ENCODE peak calls at places on chromosome 13, in nine cellular contexts. C is coronary artery, R is PC-3, I is Peyer's patch, K is tibial artery, Z is GM23338, X is neural progenitor cell, T is right lobe of liver, O is mucosa of descending colon. M is an unnamed sample.
A peak's percentile ranks its signal among the peaks of the same experiment; 100 is the strongest.

GRCh38 chr13:65378943-65379519 is 1851.1 kb downstream of the PCDH9 start:
- DNase-seq in T (no peak), R (peak; percentile 4), O (no peak), K (no peak), I (no peak), Z (peak; percentile 32), X (peak; percentile 3), C (no peak), M (peak; percentile 5)

GRCh38 chr13:73913043-73913740 is 221.0 kb downstream of the KLF12 start:
- DNase-seq in X (no peak), C (no peak), I (no peak), K (no peak), Z (no peak), R (no peak), O (no peak), T (no peak), M (peak; percentile 48)

GRCh38 chr13:85725433-85725832 is 73.8 kb downstream of the SLITRK6 start:
- DNase-seq in I (no peak), K (no peak), X (no peak), T (no peak), R (peak; percentile 48), Z (no peak), C (no peak), O (no peak), M (peak; percentile 38)

GRCh38 chr13:19519049-19519448 is 42.3 kb downstream of the TPTE2 start:
- DNase-seq in O (no peak), R (no peak), Z (no peak), K (no peak), X (no peak), I (no peak), C (no peak), T (no peak), M (no peak)

GRCh38 chr13:48938308-48938943 is 37.3 kb upstream of the FNDC3A start:
- DNase-seq in R (no peak), K (no peak), Z (no peak), X (no peak), C (no peak), O (no peak), T (no peak), I (no peak), M (no peak)

GRCh38 chr13:41954226-41954625 is 6.7 kb downstream of the VWA8 start:
- DNase-seq in R (no peak), C (no peak), O (no peak), K (no peak), I (no peak), X (no peak), Z (no peak), T (no peak), M (no peak)

GRCh38 chr13:98468352-98468751 is 108.6 kb downstream of the STK24 start:
- DNase-seq in O (no peak), X (no peak), R (no peak), T (no peak), C (no peak), I (peak; percentile 39), K (peak; percentile 59), Z (no peak), M (no peak)

GRCh38 chr13:72137782-72138181 is 270.8 kb upstream of the DACH1 start:
- DNase-seq in I (no peak), C (no peak), O (no peak), R (no peak), T (no peak), K (no peak), Z (no peak), X (no peak), M (no peak)

GRCh38 chr13:101429733-101430132 is 13.4 kb upstream of the NALCN start:
- DNase-seq in T (no peak), X (no peak), I (no peak), Z (no peak), R (no peak), O (no peak), K (no peak), C (no peak), M (peak; percentile 34)

GRCh38 chr13:79379274-79379673 is 26.8 kb downstream of the RBM26 start:
- DNase-seq in K (no peak), R (no peak), T (no peak), Z (no peak), C (no peak), O (no peak), I (no peak), X (no peak), M (no peak)

GRCh38 chr13:50936681-50937080 is 27.1 kb downstream of the RNASEH2B start:
- DNase-seq in I (no peak), C (no peak), X (no peak), K (no peak), T (no peak), Z (no peak), O (no peak), R (no peak), M (no peak)

GRCh38 chr13:98599502-98600328 is 22.8 kb upstream of the STK24 start:
- DNase-seq in Z (peak; percentile 70), T (no peak), C (no peak), R (no peak), K (no peak), O (no peak), I (no peak), X (peak; percentile 65), M (no peak)

GRCh38 chr13:60138674-60139073 is 25.1 kb downstream of the DIAPH3 start:
- DNase-seq in R (no peak), C (no peak), K (no peak), X (no peak), Z (no peak), T (no peak), O (no peak), I (no peak), M (no peak)

GRCh38 chr13:35690546-35690945 is 214.1 kb upstream of the MAB21L1 start:
- DNase-seq in O (no peak), R (no peak), I (no peak), X (no peak), C (no peak), K (no peak), Z (no peak), T (no peak), M (peak; percentile 78)

GRCh38 chr13:81872581-81872980 is 1531.7 kb upstream of the SPRY2 start:
- DNase-seq in C (no peak), Z (peak; percentile 58), K (no peak), R (peak; percentile 43), T (no peak), I (no peak), O (no peak), X (peak; percentile 33), M (peak; percentile 41)

GRCh38 chr13:91539458-91540156 is 141.2 kb downstream of the GPC5 start:
- DNase-seq in K (no peak), I (no peak), T (no peak), O (no peak), C (no peak), Z (no peak), X (no peak), R (no peak), M (no peak)

GRCh38 chr13:44068169-44068568 is 188.5 kb downstream of the LACC1 start:
- DNase-seq in Z (no peak), I (no peak), O (no peak), R (peak; percentile 57), C (no peak), T (no peak), X (no peak), K (no peak), M (peak; percentile 62)

GRCh38 chr13:41515491-41516139 is 58.3 kb downstream of the RGCC start:
- DNase-seq in Z (no peak), R (no peak), O (no peak), C (no peak), I (no peak), X (no peak), T (no peak), K (no peak), M (no peak)

GRCh38 chr13:40624338-40624737 is 42.1 kb downstream of the FOXO1 start:
- DNase-seq in I (no peak), R (no peak), O (no peak), K (no peak), C (no peak), Z (no peak), T (no peak), X (no peak), M (peak; percentile 46)

GRCh38 chr13:49367640-49368431 is 76.0 kb downstream of the CAB39L start:
- DNase-seq in I (no peak), O (no peak), K (no peak), R (no peak), C (no peak), T (no peak), X (peak; percentile 67), Z (peak; percentile 79), M (no peak)

GRCh38 chr13:45654633-45655349 is 39.3 kb upstream of the ERICH6B start:
- DNase-seq in X (no peak), T (no peak), K (no peak), O (no peak), C (no peak), Z (no peak), I (no peak), R (no peak), M (no peak)

GRCh38 chr13:105442941-105443340 is 1092.5 kb downstream of the EFNB2 start:
- DNase-seq in R (peak; percentile 95), I (no peak), T (no peak), K (no peak), Z (no peak), X (no peak), C (no peak), O (no peak), M (peak; percentile 99)

GRCh38 chr13:113973218-113974164 is at the start of gene C13orf46:
- DNase-seq in Z (no peak), R (no peak), K (peak; percentile 56), T (peak; percentile 84), I (peak; percentile 45), C (no peak), X (no peak), O (peak; percentile 39), M (no peak)
- H3K4me3 ChIP-seq in Z (no peak within 1 kb of the TSS), R (no peak within 1 kb of the TSS), K (no peak within 1 kb of the TSS), T (no peak within 1 kb of the TSS), I (no peak within 1 kb of the TSS), C (no peak within 1 kb of the TSS), X (no peak within 1 kb of the TSS), O (no peak within 1 kb of the TSS), M (no peak within 1 kb of the TSS)

GRCh38 chr13:99610702-99611289 is 109.5 kb downstream of the TM9SF2 start:
- DNase-seq in I (no peak), O (no peak), C (no peak), T (no peak), X (no peak), R (no peak), Z (peak; percentile 22), K (no peak), M (peak; percentile 50)
- TF ChIP-seq CTCF in I (no peak), O (no peak), C (no peak), T (peak; percentile 7), X (peak; percentile 54), R (peak; percentile 24), Z (peak; percentile 50), K (no peak), M (no peak)

GRCh38 chr13:30870049-30870884 is 35.8 kb upstream of the MEDAG start:
- DNase-seq in T (no peak), X (peak; percentile 11), R (peak; percentile 46), C (peak; percentile 95), I (peak; percentile 61), O (peak; percentile 75), Z (peak; percentile 82), K (peak; percentile 99), M (peak; percentile 56)
- H3K4me3 ChIP-seq in T (no peak overlapping the region), X (no peak overlapping the region), R (no peak overlapping the region), C (no peak overlapping the region), I (no peak overlapping the region), O (no peak overlapping the region), Z (no peak overlapping the region), K (peak overlapping the region; percentile 7), M (no peak overlapping the region)

DNA sequence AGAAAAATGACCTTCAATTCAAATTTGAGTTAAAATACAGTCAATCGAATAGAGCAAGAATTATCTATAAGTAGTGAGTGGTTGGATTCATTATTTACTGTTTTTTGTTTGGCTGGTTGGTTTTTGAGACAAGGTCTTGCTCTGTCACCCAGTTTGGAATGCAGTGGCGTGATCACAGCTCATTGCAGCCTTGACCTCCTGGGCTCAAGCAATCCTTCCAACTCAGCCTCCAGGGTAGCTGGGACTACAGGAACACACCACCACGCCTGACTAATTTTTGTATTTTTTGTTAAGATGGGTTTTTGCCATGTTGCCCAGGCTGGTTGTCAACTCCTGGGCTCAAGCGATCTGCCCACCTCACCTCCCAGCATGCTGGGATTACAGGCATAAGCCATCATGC is 25.0 kb downstream of the MTMR6 start:
- DNase-seq in T (no peak), I (no peak), C (no peak), Z (no peak), K (no peak), O (no peak), X (no peak), R (no peak), M (no peak)
- TF ChIP-seq CTCF in T (no peak), I (no peak), C (no peak), Z (no peak), K (no peak), O (no peak), X (no peak), R (no peak), M (no peak)